ENCODE peak calls at places on chromosomes 7 and 10, in four cellular contexts. U is astrocyte; I is CD8-positive, alpha-beta T cell; J is tibial nerve. R is an unnamed sample.

GRCh38 chr7:47757946-47758371 is 176.0 kb upstream of the TNS3 start:
- DNase-seq in I (no peak), J (peak; percentile 88), U (peak; percentile 89), R (peak; percentile 84)

GRCh38 chr7:36153571-36154097 is 580 bp downstream of the EEPD1 start:
- DNase-seq in I (no peak), J (no peak), U (no peak), R (no peak)

GRCh38 chr10:61882621-61883375 is 18.7 kb upstream of the ARID5B start:
- DNase-seq in J (no peak), I (no peak), U (peak; percentile 82), R (no peak)

GRCh38 chr10:43931308-43931930 is 282.7 kb upstream of the ZNF32 start:
- DNase-seq in I (no peak), J (no peak), U (peak; percentile 83), R (no peak)

GRCh38 chr7:106167439-106168136 is 55.5 kb upstream of the SYPL1 start:
- DNase-seq in J (no peak), I (no peak), U (peak; percentile 20), R (no peak)

GRCh38 chr7:132065193-132065972 is 509.0 kb upstream of the PODXL start:
- DNase-seq in I (no peak), U (peak; percentile 97), J (no peak), R (peak; percentile 66)

GRCh38 chr10:974785-975074 is 13.5 kb upstream of the GTPBP4 start:
- DNase-seq in J (no peak), I (no peak), U (no peak), R (no peak)

GRCh38 chr7:73833251-73833919 is 2.6 kb downstream of the CLDN4 start:
- DNase-seq in U (no peak), I (no peak), J (no peak), R (no peak)

DNA sequence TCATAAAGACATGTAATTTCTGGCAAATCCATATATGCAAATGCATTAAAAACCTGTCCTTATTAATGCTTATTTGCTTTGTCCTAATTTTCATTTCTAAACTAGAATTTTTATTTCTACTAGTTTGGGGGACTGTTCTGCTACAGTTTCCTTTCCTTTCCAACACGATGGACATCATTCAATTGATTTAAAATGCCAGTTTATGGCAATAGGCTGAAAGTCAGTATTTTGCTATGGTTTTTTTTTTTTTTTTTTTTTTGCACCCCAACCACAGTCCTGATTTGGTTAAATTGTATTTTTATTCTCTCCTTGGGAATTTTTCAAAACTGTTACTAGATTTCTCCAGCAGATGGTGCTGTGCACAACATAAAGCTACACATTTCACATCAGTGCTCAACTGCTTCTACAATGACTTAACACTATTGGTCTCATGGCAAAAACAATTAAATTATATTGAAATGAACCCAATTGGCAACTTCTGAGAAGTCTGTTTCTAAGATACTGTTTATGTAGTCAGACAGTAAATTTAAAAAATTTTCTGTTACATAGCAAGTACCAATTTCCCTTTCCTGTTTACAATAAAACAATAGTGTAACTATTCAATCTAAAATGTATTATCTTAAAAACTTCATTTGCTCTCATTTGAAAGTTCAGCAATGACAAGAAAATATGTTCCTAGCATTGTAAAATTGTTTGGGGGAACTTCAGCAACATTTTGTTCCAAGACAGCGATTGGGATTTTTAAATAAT is 193.8 kb upstream of the CCDC6 start:
- DNase-seq in J (no peak), U (peak; percentile 32), I (no peak), R (peak; percentile 33)
- H3K27ac ChIP-seq in J (no peak overlapping the region), U (no peak overlapping the region), I (no peak overlapping the region), R (no peak overlapping the region)

DNA sequence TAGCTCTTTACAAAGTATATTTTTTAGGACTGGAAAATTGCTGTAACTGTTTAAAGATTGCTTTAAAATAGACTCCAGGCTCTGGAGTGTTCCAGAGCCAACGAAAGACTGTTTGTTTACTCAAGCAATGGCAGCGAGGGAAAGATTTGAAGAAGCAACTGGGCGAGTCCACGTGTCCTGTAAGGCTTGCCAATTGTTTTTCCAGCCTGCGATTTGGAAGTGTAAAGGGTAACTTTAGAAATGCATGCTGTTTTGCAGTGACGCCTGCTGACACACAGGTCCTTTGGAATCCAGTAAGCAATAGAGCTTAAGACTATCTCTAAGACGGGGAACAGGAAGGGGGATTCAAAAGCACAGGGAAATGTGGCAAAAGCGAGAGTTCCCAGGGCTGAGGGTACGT is 55.8 kb downstream of the TACC2 start:
- DNase-seq in U (peak; percentile 9), J (no peak), I (no peak), R (no peak)
- H3K4me3 ChIP-seq in U (no peak overlapping the region), J (no peak overlapping the region), I (no peak overlapping the region), R (no peak overlapping the region)

GRCh38 chr10:98035599-98035998 is 5.2 kb upstream of the CRTAC1 start:
- DNase-seq in J (no peak), I (no peak), U (no peak), R (no peak)

GRCh38 chr10:98039690-98040381 is 9.4 kb upstream of the CRTAC1 start:
- DNase-seq in U (no peak), J (no peak), I (no peak), R (no peak)

GRCh38 chr10:98041352-98042043 is 11.1 kb upstream of the CRTAC1 start:
- DNase-seq in J (peak; percentile 47), U (peak; percentile 14), I (peak; percentile 27), R (peak; percentile 67)

GRCh38 chr10:98033515-98033914 is 3.1 kb upstream of the CRTAC1 start:
- DNase-seq in J (no peak), I (no peak), U (no peak), R (no peak)

GRCh38 chr10:98038333-98038732 is 7.9 kb upstream of the CRTAC1 start:
- DNase-seq in J (no peak), U (no peak), I (no peak), R (no peak)
- H3K27me3 ChIP-seq in J (peaks cover 26% of the 10 kb centered on the region), U (peaks cover 30% of the 10 kb centered on the region), I (peaks cover 16% of the 10 kb centered on the region), R (no peaks in the 10 kb centered on the region)

GRCh38 chr7:134882481-134882880 is 103.0 kb downstream of the CALD1 start:
- DNase-seq in U (no peak), I (no peak), J (no peak), R (no peak)

GRCh38 chr7:134888141-134888740 is 98.1 kb upstream of the AGBL3 start:
- DNase-seq in I (no peak), U (no peak), J (no peak), R (no peak)

GRCh38 chr7:134887523-134887922 is 98.8 kb upstream of the AGBL3 start:
- DNase-seq in U (no peak), I (no peak), J (no peak), R (no peak)

GRCh38 chr7:134886353-134887057 is 99.8 kb upstream of the AGBL3 start:
- DNase-seq in J (no peak), U (peak; percentile 87), I (no peak), R (no peak)

DNA sequence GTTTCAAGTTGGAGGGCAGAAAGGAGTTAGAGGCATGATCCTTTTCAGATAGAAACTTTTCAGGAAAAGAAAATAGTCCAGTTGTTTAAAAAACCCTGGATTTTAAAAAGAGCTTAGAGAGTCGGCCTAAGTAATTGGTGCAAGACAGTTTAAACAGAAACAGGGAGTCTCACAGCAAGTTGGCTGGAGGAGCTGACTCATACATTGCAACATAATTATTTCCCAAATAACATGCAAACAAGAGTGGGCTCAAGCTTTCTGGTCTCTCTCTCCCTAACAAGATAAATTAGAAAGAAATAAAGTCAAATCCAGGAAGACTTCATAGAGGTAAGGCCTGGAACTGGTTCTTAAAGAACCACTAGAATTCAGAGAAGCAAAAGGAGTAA is 100.3 kb upstream of the AGBL3 start:
- DNase-seq in U (peak; percentile 84), I (no peak), J (no peak), R (no peak)
- H3K27ac ChIP-seq in U (peak overlapping the region; percentile 89), I (no peak overlapping the region), J (peak overlapping the region; percentile 64), R (no peak overlapping the region)

GRCh38 chr7:1533569-1534329 is 3.2 kb downstream of the MAFK start:
- DNase-seq in J (no peak), I (peak; percentile 39), U (peak; percentile 89), R (no peak)
- H3K4me3 ChIP-seq in J (peak overlapping the region; percentile 58), I (peak overlapping the region; percentile 66), U (peak overlapping the region; percentile 80), R (no peak overlapping the region)

DNA sequence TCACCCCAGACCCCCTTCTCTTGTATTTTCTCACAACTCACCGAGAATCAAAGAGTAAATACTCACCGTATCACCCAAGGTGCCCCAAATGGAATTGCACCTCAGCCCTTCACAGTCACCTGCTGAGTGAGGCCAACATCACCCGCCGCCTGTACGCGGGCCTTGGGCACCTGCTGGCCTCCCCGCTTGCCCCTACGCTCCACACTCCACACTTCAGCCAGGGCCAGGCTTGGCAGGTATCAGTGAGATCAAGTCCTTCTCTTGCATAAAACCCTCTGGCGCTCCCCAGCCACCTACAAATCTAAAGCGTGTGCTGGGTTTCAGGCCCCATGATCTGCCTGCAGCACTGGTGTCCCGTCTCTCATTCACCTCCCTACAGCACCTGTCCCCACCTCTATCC is 300.6 kb downstream of the GFRA1 start:
- DNase-seq in I (no peak), U (no peak), J (no peak), R (no peak)
- H3K27me3 ChIP-seq in I (no peaks in the 10 kb centered on the region), U (peaks cover under 1% of the 10 kb centered on the region), J (no peaks in the 10 kb centered on the region), R (no peaks in the 10 kb centered on the region)

GRCh38 chr10:93413252-93413689 is 68.9 kb downstream of the MYOF start:
- DNase-seq in I (peak; percentile 20), U (no peak), J (no peak), R (no peak)
- H3K27ac ChIP-seq in I (peak overlapping the region; percentile 2), U (no peak overlapping the region), J (no peak overlapping the region), R (no peak overlapping the region)

DNA sequence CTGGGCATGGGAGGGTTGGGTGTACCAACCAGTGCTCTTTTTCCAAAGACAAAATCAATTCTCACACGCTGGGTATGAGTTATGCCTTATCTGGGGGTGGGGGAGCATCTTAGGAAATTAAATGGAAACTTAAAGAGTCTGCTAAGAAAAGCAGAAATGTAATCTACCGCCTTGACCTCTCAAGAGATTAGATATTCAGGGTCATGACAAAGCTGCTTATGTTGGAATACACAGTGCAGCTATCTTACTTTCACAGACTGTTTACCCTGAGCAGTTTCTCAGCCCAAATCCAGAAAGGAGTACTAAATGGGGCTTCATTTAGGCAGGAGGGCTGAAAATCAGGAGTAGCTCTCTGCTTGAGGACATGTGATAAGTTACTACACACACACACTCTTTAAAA is 2.6 kb downstream of the MEST start:
- DNase-seq in I (no peak), U (no peak), J (no peak), R (no peak)
- H3K4me3 ChIP-seq in I (no peak overlapping the region), U (peak overlapping the region; percentile 65), J (no peak overlapping the region), R (peak overlapping the region; percentile 55)